ENCODE peak calls at places on chromosomes 13 and 19, in four cellular contexts. J is adrenal gland, X is IMR-90, P is Peyer's patch. I is an unnamed sample. For H3K9me3 and H3K4me1, the result is how much of the 10 kb centered on the place peaks cover.

GRCh38 chr13:40618581-40619478 is 47.6 kb downstream of the FOXO1 start:
- DNase-seq in P (no peak), J (no peak), X (no peak), I (no peak)

GRCh38 chr19:16381756-16382401 is 57.3 kb downstream of the KLF2 start:
- DNase-seq in P (peak), J (peak), X (no peak), I (peak)

GRCh38 chr19:34350161-34350561 is 14.8 kb upstream of the GPI start:
- DNase-seq in X (peak), J (peak), P (no peak), I (no peak)

GRCh38 chr19:45276284-45276687 is 25.2 kb downstream of the MARK4 start:
- DNase-seq in X (peak), J (no peak), P (no peak), I (no peak)

GRCh38 chr19:51417107-51417806 is at the start of gene SIGLEC10:
- DNase-seq in X (no peak), P (no peak), J (peak), I (peak)

GRCh38 chr13:38950987-38951386 is 39.6 kb downstream of the STOML3 start:
- DNase-seq in X (no peak), J (no peak), P (no peak), I (no peak)

GRCh38 chr19:30222428-30222873 is 149.7 kb upstream of the ZNF536 start:
- DNase-seq in J (no peak), X (no peak), P (no peak), I (peak)

GRCh38 chr19:39937094-39937493 is 2.7 kb upstream of the FCGBP start:
- DNase-seq in X (no peak), P (no peak), J (no peak), I (peak)

GRCh38 chr19:49490287-49491029 is 3.0 kb downstream of the RPL13A start:
- DNase-seq in X (no peak), P (no peak), J (no peak), I (no peak)

GRCh38 chr13:113652404-113653263 is 5.4 kb downstream of the ATP4B start:
- DNase-seq in X (no peak), P (peak), J (peak), I (peak)

GRCh38 chr19:56839665-56840451 is 668 bp downstream of the PEG3 start:
- DNase-seq in X (no peak), P (peak), J (peak), I (peak)

GRCh38 chr19:14139944-14140343 is 3.6 kb upstream of the ASF1B start:
- DNase-seq in P (no peak), X (no peak), J (peak), I (no peak)

GRCh38 chr19:45753548-45753947 is 15.5 kb downstream of the SIX5 start:
- DNase-seq in X (no peak), P (no peak), J (no peak), I (no peak)

GRCh38 chr13:20174656-20175405 is 14.0 kb upstream of the GJA3 start:
- DNase-seq in J (peak), P (peak), X (peak), I (peak)

GRCh38 chr13:27168870-27169525 is 2.6 kb downstream of the USP12 start:
- DNase-seq in X (peak), P (no peak), J (no peak), I (no peak)

GRCh38 chr13:52815330-52815729 is 33.1 kb downstream of the PCDH8 start:
- DNase-seq in J (no peak), X (no peak), P (no peak), I (no peak)
- H3K9me3 ChIP-seq in J (under half), X (under half), P (under half), I (under half)

GRCh38 chr19:8458380-8458779 is 13.6 kb downstream of the HNRNPM start:
- DNase-seq in J (no peak), P (no peak), X (no peak), I (peak)

GRCh38 chr19:8459095-8459494 is 14.3 kb downstream of the HNRNPM start:
- DNase-seq in P (no peak), X (no peak), J (no peak), I (no peak)

GRCh38 chr19:8461376-8461775 is 16.6 kb downstream of the HNRNPM start:
- DNase-seq in P (no peak), X (no peak), J (no peak), I (no peak)

GRCh38 chr19:8460516-8461298 is 15.9 kb downstream of the HNRNPM start:
- DNase-seq in X (no peak), P (no peak), J (no peak), I (no peak)

GRCh38 chr19:8459520-8460260 is 14.9 kb downstream of the HNRNPM start:
- DNase-seq in X (peak), P (no peak), J (no peak), I (no peak)
- H3K4me3 ChIP-seq in X (no peak), P (no peak), J (no peak), I (no peak)

GRCh38 chr19:11321206-11322126 is 18.0 kb downstream of the RAB3D start:
- DNase-seq in J (no peak), P (no peak), X (no peak), I (no peak)
- H3K4me1 ChIP-seq in J (under half), P (under half), X (under half), I (under half)

DNA sequence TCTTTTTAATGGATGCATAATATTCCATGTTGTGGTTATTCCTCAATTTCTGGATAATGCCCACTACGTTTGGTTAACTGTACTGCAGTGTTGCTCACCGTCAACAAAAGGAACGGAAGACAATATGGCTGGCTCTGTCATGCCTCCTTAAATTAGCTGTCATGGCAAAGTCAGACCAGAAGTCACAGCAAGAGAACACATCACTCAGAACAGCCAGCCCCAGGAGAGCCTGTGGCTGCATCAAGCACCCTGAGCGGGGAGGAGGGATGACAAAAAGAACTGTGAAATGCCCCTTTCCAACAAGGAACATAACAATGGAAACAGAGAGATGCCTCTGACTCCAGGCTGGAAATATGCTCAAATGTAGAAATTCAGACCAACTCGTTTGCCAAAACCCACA is 366.0 kb upstream of the ZNF507 start:
- DNase-seq in X (no peak), P (no peak), J (no peak), I (no peak)
- H3K9me3 ChIP-seq in X (under half), P (under half), J (under half), I (under half)

GRCh38 chr13:48234652-48235099 is 1.7 kb downstream of the ITM2B start:
- DNase-seq in P (no peak), J (no peak), X (no peak), I (no peak)
- H3K4me3 ChIP-seq in P (peak), J (no peak), X (peak), I (no peak)

DNA sequence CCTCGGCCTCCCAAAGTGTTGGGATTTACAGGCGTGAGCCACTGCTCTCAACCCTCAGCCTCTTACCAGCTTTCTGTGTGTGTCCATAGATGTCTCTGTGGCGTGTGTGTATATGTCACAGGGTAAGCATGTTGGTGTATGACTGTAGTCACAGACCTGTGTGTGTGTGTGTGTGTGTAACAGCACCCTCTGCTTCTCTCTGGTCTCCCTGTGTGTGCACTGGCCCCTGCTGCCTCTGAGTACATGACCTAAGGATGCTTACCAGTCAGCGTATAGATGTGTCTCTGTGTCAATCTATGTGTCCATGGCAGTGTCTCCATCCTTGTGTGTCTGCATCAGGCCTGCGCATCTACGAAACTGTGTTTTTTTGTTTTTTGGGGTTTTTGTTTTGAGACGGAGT is 5.6 kb downstream of the AXL start:
- DNase-seq in J (no peak), P (no peak), X (no peak), I (no peak)
- H3K4me1 ChIP-seq in J (under half), P (under half), X (under half), I (under half)

DNA sequence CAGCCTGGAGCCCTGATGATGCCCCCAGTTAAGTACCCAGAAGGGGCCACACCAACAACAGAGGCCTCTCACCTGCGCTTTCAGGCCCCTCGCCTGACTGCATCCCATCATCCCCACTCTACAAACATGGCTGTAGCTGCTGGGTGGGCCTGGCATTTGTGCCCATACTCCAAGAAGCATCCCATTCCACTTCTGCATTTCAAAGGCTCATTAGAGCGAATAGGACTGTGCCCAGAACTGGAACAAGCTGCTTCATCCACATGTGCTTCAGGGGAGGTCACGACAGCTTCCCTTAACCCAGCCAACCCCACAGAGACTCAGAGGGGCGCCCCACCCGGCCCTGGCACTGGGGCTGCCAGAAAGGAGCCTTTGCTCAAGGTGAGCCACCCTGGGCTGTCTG is 156.9 kb downstream of the SIPA1L3 start:
- DNase-seq in P (no peak), J (no peak), X (no peak), I (no peak)
- H3K9me3 ChIP-seq in P (under half), J (under half), X (under half), I (under half)